ENCODE peak calls at places on chromosomes 7 and 10, in six cellular contexts. T is GM23248, L is HCT116, O is SK-N-SH, G is PC-3, I is neural progenitor cell. M is an unnamed sample.

GRCh38 chr7:157686285-157686894 is 349.6 kb downstream of the DNAJB6 start:
- DNase-seq in T (no peak), L (no peak), O (no peak), G (no peak), I (peak), M (no peak)

GRCh38 chr7:17952387-17952786 is 12.1 kb upstream of the SNX13 start:
- DNase-seq in T (no peak), L (no peak), O (no peak), G (no peak), I (no peak), M (peak)

GRCh38 chr10:71068811-71069411 is 143.5 kb upstream of the UNC5B start:
- DNase-seq in T (peak), L (no peak), O (peak), G (peak), I (peak), M (no peak)

GRCh38 chr7:141693082-141693481 is 8.9 kb downstream of the DENND11 start:
- DNase-seq in T (no peak), L (no peak), O (no peak), G (no peak), I (no peak), M (no peak)

GRCh38 chr10:18793951-18794350 is 134.7 kb downstream of the ARL5B start:
- DNase-seq in T (peak), L (peak), O (peak), G (peak), I (peak), M (no peak)

GRCh38 chr10:71493741-71494140 is 97.0 kb downstream of the CDH23 start:
- DNase-seq in T (no peak), L (no peak), O (no peak), G (peak), I (no peak), M (no peak)

GRCh38 chr10:21265622-21266021 is 259.9 kb downstream of the SKIDA1 start:
- DNase-seq in T (peak), L (no peak), O (no peak), G (peak), I (no peak), M (no peak)

GRCh38 chr10:105611244-105611798 is 970.2 kb downstream of the SORCS3 start:
- DNase-seq in T (no peak), L (no peak), O (peak), G (no peak), I (no peak), M (no peak)

GRCh38 chr10:58453098-58453497 is 59.6 kb upstream of the BICC1 start:
- DNase-seq in T (no peak), L (no peak), O (no peak), G (no peak), I (no peak), M (no peak)

GRCh38 chr7:75649462-75649861 is 89.3 kb downstream of the HIP1 start:
- DNase-seq in T (no peak), L (no peak), O (no peak), G (no peak), I (no peak), M (no peak)

GRCh38 chr7:113267885-113268284 is 149.5 kb upstream of the SMIM30 start:
- DNase-seq in T (peak), L (no peak), O (no peak), G (peak), I (no peak), M (no peak)

GRCh38 chr7:107712025-107712424 is 31.9 kb upstream of the CBLL1 start:
- DNase-seq in T (no peak), L (no peak), O (no peak), G (no peak), I (no peak), M (no peak)

GRCh38 chr10:71998119-71998839 is 34.1 kb downstream of the CHST3 start:
- DNase-seq in T (no peak), L (no peak), O (no peak), G (peak), I (no peak), M (no peak)

GRCh38 chr7:157018997-157019591 is 8.6 kb upstream of the MNX1 start:
- DNase-seq in T (no peak), L (no peak), O (peak), G (no peak), I (peak), M (no peak)

GRCh38 chr10:14573666-14574261 is 200.9 kb downstream of the FAM107B start:
- DNase-seq in T (peak), L (peak), O (no peak), G (peak), I (no peak), M (no peak)

GRCh38 chr7:22896917-22897316 is 74.3 kb upstream of the TOMM7 start:
- DNase-seq in T (no peak), L (peak), O (no peak), G (no peak), I (peak), M (no peak)

GRCh38 chr10:91115618-91116390 is 104.7 kb upstream of the PCGF5 start:
- DNase-seq in T (no peak), L (no peak), O (no peak), G (no peak), I (no peak), M (no peak)

GRCh38 chr10:44154956-44155355 is 229.9 kb downstream of the CXCL12 start:
- DNase-seq in T (no peak), L (no peak), O (no peak), G (no peak), I (no peak), M (no peak)

GRCh38 chr10:101839421-101840063 is 4.1 kb downstream of the KCNIP2 start:
- DNase-seq in T (peak), L (peak), O (peak), G (peak), I (peak), M (no peak)

GRCh38 chr7:112290065-112290464 is 83.6 kb downstream of the ZNF277 start:
- DNase-seq in T (peak), L (no peak), O (no peak), G (peak), I (no peak), M (no peak)

GRCh38 chr10:110501142-110501937 is 3.6 kb downstream of the DUSP5 start:
- DNase-seq in T (peak), L (peak), O (peak), G (peak), I (peak), M (no peak)

GRCh38 chr10:69649771-69650550 is 19.9 kb downstream of the FAM241B start:
- DNase-seq in T (no peak), L (no peak), O (no peak), G (peak), I (no peak), M (no peak)

GRCh38 chr10:103772096-103772845 is 83.1 kb downstream of the SH3PXD2A start:
- DNase-seq in T (peak), L (peak), O (peak), G (peak), I (peak), M (peak)

GRCh38 chr10:27240891-27241639 is 468 bp upstream of the ACBD5 start:
- DNase-seq in T (peak), L (no peak), O (peak), G (peak), I (peak), M (peak)

GRCh38 chr10:11444531-11445228 is 166.8 kb downstream of the USP6NL start:
- DNase-seq in T (no peak), L (no peak), O (no peak), G (no peak), I (no peak), M (no peak)
- TF ChIP-seq EZH2phosphoT487 in T (no peak), L (no peak), O (no peak), G (no peak), I (no peak), M (no peak)

DNA sequence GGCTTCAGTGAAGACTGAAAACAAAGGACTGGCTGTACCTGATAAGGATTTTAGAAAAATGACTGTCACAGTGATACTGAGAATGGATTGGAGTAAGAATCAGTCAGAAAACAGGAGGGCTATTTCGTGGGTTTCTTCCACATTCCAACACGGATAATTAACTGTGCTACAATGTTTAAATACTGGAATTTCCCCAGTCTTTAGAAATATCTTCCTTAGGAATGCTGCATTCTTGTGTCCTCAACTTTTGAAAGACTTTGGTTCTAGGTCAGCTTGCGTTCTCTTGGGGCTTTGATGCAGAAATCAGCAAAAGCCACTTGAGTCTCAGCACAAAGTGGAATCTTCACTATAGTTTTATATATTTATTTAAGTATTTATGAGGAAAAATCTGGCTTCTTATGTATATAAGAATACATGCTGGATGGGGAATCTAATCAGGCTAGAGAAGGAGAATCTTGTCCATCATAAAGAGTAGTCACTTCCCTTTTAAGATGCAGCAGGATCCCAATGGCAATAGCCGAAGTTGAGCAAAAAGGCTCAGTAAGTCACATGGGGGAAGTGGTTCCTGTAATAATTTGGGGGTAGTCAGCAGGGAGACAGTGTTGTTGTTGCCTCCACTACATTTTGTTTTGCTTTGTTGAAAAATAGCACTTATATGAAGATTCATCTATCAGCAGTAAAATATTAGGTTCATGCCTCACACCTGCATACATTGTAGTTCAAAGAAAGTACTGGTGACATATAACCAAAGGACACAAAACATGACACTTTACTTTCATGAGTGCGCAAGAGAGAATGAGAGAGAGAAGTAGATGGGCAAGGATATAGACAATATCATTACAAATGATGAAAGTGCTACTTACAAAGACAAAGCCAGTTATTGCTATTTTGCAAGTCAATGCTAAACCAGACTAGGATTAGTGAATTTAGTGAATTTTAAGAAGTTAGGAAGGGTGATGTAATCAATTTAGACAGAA is 85.9 kb downstream of the CH25H start:
- DNase-seq in T (no peak), L (no peak), O (no peak), G (no peak), I (peak), M (no peak)
- TF ChIP-seq EZH2phosphoT487 in T (no peak), L (no peak), O (no peak), G (no peak), I (no peak), M (no peak)

DNA sequence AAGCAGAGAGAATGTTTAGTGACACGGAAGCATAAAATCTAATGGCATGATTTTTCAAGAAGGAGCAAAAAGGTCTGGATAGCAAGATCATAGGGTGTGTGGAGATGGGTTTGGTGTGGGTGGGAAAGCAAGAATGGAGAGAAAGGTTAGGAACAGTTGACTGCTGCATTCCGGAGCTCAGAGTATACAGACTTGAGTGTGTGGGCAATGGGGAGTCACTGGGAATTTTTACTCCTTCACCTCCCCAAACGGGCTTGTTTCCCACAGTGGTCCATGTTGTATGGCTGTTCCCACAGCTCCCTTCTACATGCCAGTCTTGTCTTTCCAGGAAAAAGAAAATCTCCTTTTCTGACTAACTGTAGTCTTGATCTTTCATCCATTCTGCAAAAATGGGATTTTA is 122.1 kb downstream of the CDK6 start:
- DNase-seq in T (no peak), L (no peak), O (no peak), G (no peak), I (no peak), M (no peak)
- TF ChIP-seq EZH2phosphoT487 in T (no peak), L (no peak), O (no peak), G (no peak), I (no peak), M (no peak)

GRCh38 chr7:821688-822087 is 10.6 kb upstream of the SUN1 start:
- DNase-seq in T (no peak), L (no peak), O (peak), G (no peak), I (no peak), M (no peak)
- TF ChIP-seq EZH2phosphoT487 in T (no peak), L (no peak), O (no peak), G (no peak), I (no peak), M (no peak)

DNA sequence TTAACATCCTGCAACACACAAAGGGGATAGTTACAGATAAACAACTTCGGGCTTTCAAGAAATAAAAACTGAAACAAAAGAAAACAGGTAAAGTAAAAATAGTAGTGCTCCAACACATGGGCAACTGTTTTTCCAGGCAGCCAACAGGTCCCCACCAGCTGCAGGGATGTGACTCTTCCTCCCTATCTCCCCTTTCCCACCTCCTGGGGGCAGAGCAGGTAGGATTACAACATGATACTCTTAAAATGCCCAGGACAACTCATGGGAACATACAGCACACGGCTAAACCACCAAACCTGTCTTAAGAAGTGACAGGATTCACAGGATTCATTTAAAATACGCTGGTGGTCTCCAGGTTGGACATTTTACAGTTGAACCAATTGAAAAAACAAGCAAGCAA is 61.8 kb upstream of the DDC start:
- DNase-seq in T (no peak), L (no peak), O (no peak), G (no peak), I (no peak), M (no peak)
- TF ChIP-seq EZH2phosphoT487 in T (no peak), L (no peak), O (no peak), G (no peak), I (no peak), M (no peak)

DNA sequence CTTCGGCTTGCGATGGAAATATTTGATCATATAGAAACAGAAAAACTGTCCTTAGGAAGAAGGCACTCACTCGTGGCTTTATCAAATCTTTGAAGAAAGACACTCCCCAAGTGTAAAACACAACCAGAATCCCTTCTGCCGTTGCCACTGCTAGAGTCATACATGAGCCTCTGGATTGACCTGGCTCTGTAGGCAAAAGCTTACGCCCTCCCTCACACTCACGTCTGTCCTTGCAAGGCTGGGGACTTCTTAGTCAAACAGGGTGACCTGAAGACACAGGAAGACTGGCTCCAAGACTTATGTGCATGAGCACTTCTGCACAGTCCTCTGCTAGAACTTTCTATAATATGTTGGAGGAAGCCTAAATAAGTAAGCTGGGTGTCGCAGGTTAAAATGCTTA is 135.4 kb upstream of the MDFIC start:
- DNase-seq in T (no peak), L (no peak), O (no peak), G (no peak), I (no peak), M (no peak)
- TF ChIP-seq EZH2phosphoT487 in T (no peak), L (no peak), O (no peak), G (no peak), I (no peak), M (no peak)

GRCh38 chr10:8044908-8045727 is 9.4 kb upstream of the GATA3 start:
- DNase-seq in T (no peak), L (no peak), O (peak), G (no peak), I (peak), M (no peak)
- TF ChIP-seq EZH2phosphoT487 in T (peak), L (no peak), O (no peak), G (no peak), I (peak), M (no peak)

GRCh38 chr10:45490277-45490676 is 116.3 kb downstream of the ALOX5 start:
- DNase-seq in T (no peak), L (no peak), O (no peak), G (no peak), I (no peak), M (no peak)

GRCh38 chr10:45491061-45491460 is 117.0 kb downstream of the ALOX5 start:
- DNase-seq in T (no peak), L (no peak), O (no peak), G (no peak), I (no peak), M (no peak)

GRCh38 chr10:45500304-45500703 is 126.3 kb downstream of the ALOX5 start:
- DNase-seq in T (no peak), L (no peak), O (no peak), G (no peak), I (no peak), M (no peak)

GRCh38 chr10:45500798-45501197 is 126.8 kb downstream of the ALOX5 start:
- DNase-seq in T (no peak), L (no peak), O (no peak), G (no peak), I (no peak), M (no peak)

DNA sequence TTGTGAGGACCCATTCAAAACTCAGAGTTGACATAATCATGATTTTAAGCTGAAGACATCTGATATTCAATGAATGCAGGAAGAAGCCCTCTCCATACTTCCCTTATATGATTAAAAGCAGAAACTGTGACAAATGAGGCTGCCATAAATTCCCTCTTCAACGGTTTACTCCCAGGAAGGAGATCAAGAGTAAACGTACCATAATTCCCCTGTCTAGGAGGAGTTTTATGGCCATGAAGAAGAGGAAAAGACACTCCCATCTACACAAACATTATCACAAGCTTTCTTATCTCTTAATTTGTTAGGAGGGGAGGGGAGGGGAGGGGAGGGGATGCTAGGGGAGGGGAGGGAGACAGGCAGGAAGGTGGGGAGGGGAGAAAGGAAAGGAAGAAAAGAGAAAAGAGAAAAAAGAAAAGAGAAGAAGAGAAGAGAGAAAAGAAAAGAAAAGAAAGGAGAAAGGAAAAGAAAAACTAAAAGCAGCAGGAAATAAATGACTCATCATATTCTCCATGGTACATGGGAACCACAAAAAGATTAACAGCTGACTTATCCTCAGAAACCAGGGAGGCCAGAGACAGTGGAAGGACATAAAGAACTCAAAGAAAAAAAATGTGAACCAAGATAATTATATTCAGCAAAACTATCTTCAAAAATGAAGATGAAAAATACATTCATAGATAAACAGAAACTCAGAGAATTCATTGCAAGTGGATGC is 121.6 kb downstream of the ALOX5 start:
- DNase-seq in T (peak), L (peak), O (no peak), G (peak), I (no peak), M (peak)
- TF ChIP-seq EZH2phosphoT487 in T (no peak), L (no peak), O (no peak), G (no peak), I (no peak), M (no peak)

GRCh38 chr7:137715101-137715500 is 131.7 kb downstream of the DGKI start:
- DNase-seq in T (peak), L (no peak), O (no peak), G (no peak), I (no peak), M (no peak)
- TF ChIP-seq EZH2phosphoT487 in T (no peak), L (no peak), O (no peak), G (no peak), I (no peak), M (no peak)

DNA sequence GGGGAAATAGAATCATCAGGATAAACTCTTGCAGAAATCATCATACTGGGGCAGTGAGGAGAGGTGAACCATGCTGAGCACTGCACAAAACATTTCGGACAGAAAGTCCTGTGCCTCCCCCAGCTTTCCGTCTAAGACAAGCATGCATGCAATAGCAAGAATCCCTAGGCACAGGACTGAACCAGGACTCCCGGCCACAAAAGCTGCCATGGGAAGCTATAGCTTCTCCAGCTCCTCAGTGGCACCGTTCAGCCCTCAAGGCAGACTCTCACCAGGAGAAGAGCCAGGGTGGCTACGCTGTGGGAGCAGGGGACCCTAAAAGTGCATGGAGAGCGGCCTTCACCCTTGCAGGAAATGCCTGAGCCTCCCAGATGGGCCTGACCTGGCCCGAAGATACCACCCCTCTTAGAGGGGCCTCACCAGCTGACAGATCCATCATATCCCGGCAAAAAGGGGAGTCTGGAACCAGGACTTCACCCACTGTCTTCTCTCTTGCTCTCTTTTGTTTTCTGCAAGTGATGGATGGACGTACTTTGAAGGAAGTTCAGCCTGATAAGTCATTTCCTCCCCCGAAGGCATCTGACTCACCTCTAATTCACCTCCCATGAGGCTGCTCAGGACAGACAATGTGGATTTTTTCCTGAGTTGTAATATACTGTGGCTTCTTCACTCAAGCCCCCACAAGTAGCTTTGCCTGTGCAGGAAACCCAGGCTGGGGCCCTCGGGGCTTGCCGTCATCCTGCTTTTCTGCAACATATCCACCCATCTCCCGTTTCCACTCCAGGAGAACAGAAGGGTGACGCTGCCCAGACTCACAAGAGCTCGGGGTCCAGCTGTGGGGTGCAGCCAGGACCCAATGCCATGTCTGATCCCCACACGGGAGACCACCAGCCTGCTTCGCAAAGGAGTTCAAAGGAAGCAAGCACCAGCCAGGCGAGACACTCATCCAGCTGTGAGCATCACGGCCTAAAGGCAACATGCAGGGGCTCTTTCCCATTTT is 70.5 kb downstream of the ASB13 start:
- DNase-seq in T (peak), L (peak), O (no peak), G (peak), I (no peak), M (no peak)
- TF ChIP-seq EZH2phosphoT487 in T (no peak), L (no peak), O (no peak), G (no peak), I (no peak), M (no peak)

M was measured in OCI-LY7.